ENCODE peak calls at places on chromosomes 5 and 9, in six cellular contexts. S, J, C, U, D and T are unnamed samples.
A peak's percentile ranks its signal among the peaks of the same experiment; 100 is the strongest.

GRCh38 chr9:134136997-134137302 is 1.1 kb downstream of the WDR5 start:
- DNase-seq in S (no peak), J (no peak), C (no peak), U (no peak), D (no peak), T (no peak)

GRCh38 chr9:113886471-113886870 is 10.4 kb downstream of the ZNF618 start:
- DNase-seq in S (peak; percentile 50), J (peak; percentile 23), C (no peak), U (no peak), D (peak; percentile 55), T (no peak)

GRCh38 chr5:54135042-54135441 is 175.3 kb downstream of the ARL15 start:
- DNase-seq in S (peak; percentile 14), J (peak; percentile 48), C (no peak), U (no peak), D (peak; percentile 17), T (no peak)

GRCh38 chr9:12783767-12784460 is 9.1 kb downstream of the LURAP1L start:
- DNase-seq in S (no peak), J (no peak), C (no peak), U (no peak), D (no peak), T (no peak)

GRCh38 chr5:169651526-169651925 is 14.5 kb downstream of the DOCK2 start:
- DNase-seq in S (no peak), J (no peak), C (no peak), U (no peak), D (peak; percentile 70), T (no peak)

GRCh38 chr9:98787766-98788335 is 8.5 kb downstream of the ANKS6 start:
- DNase-seq in S (no peak), J (no peak), C (no peak), U (peak; percentile 22), D (no peak), T (no peak)

GRCh38 chr9:99411479-99412100 is 189.5 kb downstream of the SEC61B start:
- DNase-seq in S (peak; percentile 55), J (no peak), C (no peak), U (no peak), D (peak; percentile 80), T (no peak)

GRCh38 chr5:6518298-6519057 is 69.8 kb downstream of the UBE2QL1 start:
- DNase-seq in S (no peak), J (no peak), C (no peak), U (no peak), D (no peak), T (no peak)

GRCh38 chr9:36980148-36980974 is 53.7 kb downstream of the PAX5 start:
- DNase-seq in S (peak; percentile 79), J (no peak), C (peak; percentile 77), U (peak; percentile 74), D (no peak), T (no peak)

GRCh38 chr5:67085616-67086015 is 111.0 kb downstream of the CD180 start:
- DNase-seq in S (no peak), J (no peak), C (no peak), U (no peak), D (no peak), T (no peak)

GRCh38 chr9:105833271-105833975 is 139.1 kb downstream of the TMEM38B start:
- DNase-seq in S (no peak), J (peak; percentile 42), C (no peak), U (no peak), D (no peak), T (no peak)

GRCh38 chr9:80964951-80965350 is 724.4 kb downstream of the TLE1 start:
- DNase-seq in S (no peak), J (no peak), C (no peak), U (no peak), D (no peak), T (no peak)

GRCh38 chr5:84393969-84394368 is 9.3 kb upstream of the EDIL3 start:
- DNase-seq in S (no peak), J (peak; percentile 88), C (no peak), U (no peak), D (peak; percentile 74), T (no peak)

GRCh38 chr9:133844876-133845658 is 106.9 kb upstream of the SARDH start:
- DNase-seq in S (no peak), J (peak; percentile 70), C (no peak), U (no peak), D (peak; percentile 78), T (no peak)

GRCh38 chr5:1736889-1737711 is 62.5 kb downstream of the MRPL36 start:
- DNase-seq in S (peak; percentile 13), J (no peak), C (peak; percentile 33), U (peak; percentile 49), D (no peak), T (no peak)

GRCh38 chr5:93572773-93573626 is 8.0 kb downstream of the NR2F1-AS1 start:
- DNase-seq in S (peak; percentile 69), J (no peak), C (peak; percentile 75), U (peak; percentile 85), D (peak; percentile 75), T (no peak)

GRCh38 chr5:54761213-54761701 is 224.1 kb downstream of the ESM1 start:
- DNase-seq in S (no peak), J (peak; percentile 95), C (no peak), U (no peak), D (peak; percentile 94), T (no peak)

GRCh38 chr9:136644343-136644592 is 18.4 kb upstream of the EGFL7 start:
- DNase-seq in S (no peak), J (peak; percentile 22), C (no peak), U (no peak), D (no peak), T (no peak)

GRCh38 chr5:4048398-4048797 is 452.8 kb downstream of the IRX1 start:
- DNase-seq in S (no peak), J (no peak), C (no peak), U (no peak), D (no peak), T (no peak)

GRCh38 chr9:124342946-124343485 is 72.2 kb downstream of the PSMB7 start:
- DNase-seq in S (peak; percentile 51), J (peak; percentile 94), C (peak; percentile 55), U (no peak), D (peak; percentile 87), T (peak; percentile 40)

GRCh38 chr5:84986688-84987087 is 602.0 kb upstream of the EDIL3 start:
- DNase-seq in S (no peak), J (no peak), C (no peak), U (no peak), D (no peak), T (no peak)

GRCh38 chr9:80928697-80929096 is 760.6 kb downstream of the TLE1 start:
- DNase-seq in S (no peak), J (no peak), C (no peak), U (no peak), D (peak; percentile 1), T (no peak)

GRCh38 chr5:142360607-142361120 is 35.8 kb upstream of the SPRY4 start:
- DNase-seq in S (peak; percentile 90), J (peak; percentile 71), C (peak; percentile 65), U (no peak), D (peak; percentile 91), T (no peak)

GRCh38 chr9:38251461-38251860 is 141.0 kb upstream of the ALDH1B1 start:
- DNase-seq in S (peak; percentile 78), J (no peak), C (no peak), U (no peak), D (no peak), T (no peak)

GRCh38 chr9:93680445-93681315 is 104.3 kb downstream of the PHF2 start:
- DNase-seq in S (no peak), J (no peak), C (peak; percentile 29), U (peak; percentile 43), D (no peak), T (no peak)

GRCh38 chr5:176800024-176800423 is 10.3 kb upstream of the UNC5A start:
- DNase-seq in S (no peak), J (no peak), C (no peak), U (no peak), D (no peak), T (no peak)
- H3K23ac ChIP-seq in S (no peak overlapping the region), J (no peak overlapping the region), C (no peak overlapping the region), U (no peak overlapping the region), D (no peak overlapping the region), T (no peak overlapping the region)

GRCh38 chr5:157857821-157858526 is 971 bp downstream of the CLINT1 start:
- DNase-seq in S (no peak), J (peak; percentile 21), C (no peak), U (no peak), D (peak; percentile 68), T (no peak)
- H4K8ac ChIP-seq in S (no peak overlapping the region), J (peak overlapping the region; percentile 94), C (no peak overlapping the region), U (peak overlapping the region; percentile 99), D (no peak overlapping the region), T (no peak overlapping the region)

GRCh38 chr9:111886983-111887718 is 9.5 kb upstream of the UGCG start:
- DNase-seq in S (no peak), J (no peak), C (no peak), U (no peak), D (no peak), T (no peak)
- H3K23ac ChIP-seq in S (no peak overlapping the region), J (no peak overlapping the region), C (no peak overlapping the region), U (peak overlapping the region; percentile 47), D (no peak overlapping the region), T (no peak overlapping the region)

GRCh38 chr9:116686693-116687073 is 422 bp upstream of the TRIM32 start:
- DNase-seq in S (no peak), J (peak; percentile 33), C (peak; percentile 44), U (no peak), D (no peak), T (no peak)
- H4K8ac ChIP-seq in S (no peak overlapping the region), J (peak overlapping the region; percentile 96), C (no peak overlapping the region), U (peak overlapping the region; percentile 84), D (peak overlapping the region; percentile 68), T (no peak overlapping the region)

GRCh38 chr5:134132372-134133212 is 18.1 kb downstream of the TCF7 start:
- DNase-seq in S (peak; percentile 49), J (no peak), C (peak; percentile 54), U (peak; percentile 68), D (no peak), T (no peak)

GRCh38 chr5:134130239-134130945 is 15.9 kb downstream of the TCF7 start:
- DNase-seq in S (no peak), J (no peak), C (no peak), U (no peak), D (no peak), T (no peak)

GRCh38 chr5:134133213-134133994 is 18.9 kb downstream of the TCF7 start:
- DNase-seq in S (no peak), J (no peak), C (no peak), U (no peak), D (no peak), T (no peak)

GRCh38 chr5:134131165-134131564 is 16.7 kb downstream of the TCF7 start:
- DNase-seq in S (no peak), J (no peak), C (no peak), U (no peak), D (no peak), T (no peak)

GRCh38 chr5:134131578-134132350 is 17.3 kb downstream of the TCF7 start:
- DNase-seq in S (no peak), J (no peak), C (no peak), U (no peak), D (no peak), T (no peak)
- H3K23ac ChIP-seq in S (no peak overlapping the region), J (no peak overlapping the region), C (no peak overlapping the region), U (no peak overlapping the region), D (no peak overlapping the region), T (no peak overlapping the region)